ENCODE peak calls at places on chromosomes 16 and 17, in seven cellular contexts. One of them, this sample, is unnamed.

GRCh38 chr17:83185023-83186002 is 105.9 kb downstream of the METRNL start:
- DNase-seq in testis: peak
- DNase-seq in body of pancreas: no peak
- DNase-seq in uterus: no peak
- DNase-seq in transverse colon: no peak
- DNase-seq in stomach: no peak
- DNase-seq in spleen: no peak
- DNase-seq in this sample: no peak

GRCh38 chr16:7086842-7087616 is 245.6 kb upstream of the RBFOX1 start:
- DNase-seq in uterus: no peak
- DNase-seq in body of pancreas: peak
- DNase-seq in testis: peak
- DNase-seq in transverse colon: no peak
- DNase-seq in spleen: no peak
- DNase-seq in stomach: no peak
- DNase-seq in this sample: peak

GRCh38 chr17:2094891-2095535 is 40.1 kb downstream of the HIC1 start:
- DNase-seq in transverse colon: peak
- DNase-seq in uterus: peak
- DNase-seq in testis: peak
- DNase-seq in stomach: peak
- DNase-seq in spleen: peak
- DNase-seq in body of pancreas: peak
- DNase-seq in this sample: peak

GRCh38 chr17:38735161-38735997 is 5.2 kb downstream of the CISD3 start:
- DNase-seq in testis: peak
- DNase-seq in body of pancreas: peak
- DNase-seq in transverse colon: peak
- DNase-seq in stomach: peak
- DNase-seq in spleen: peak
- DNase-seq in uterus: peak
- DNase-seq in this sample: peak

GRCh38 chr17:29682054-29682453 is 59.3 kb upstream of the CORO6 start:
- DNase-seq in uterus: no peak
- DNase-seq in transverse colon: no peak
- DNase-seq in testis: no peak
- DNase-seq in body of pancreas: no peak
- DNase-seq in spleen: no peak
- DNase-seq in stomach: no peak
- DNase-seq in this sample: no peak

GRCh38 chr17:27560668-27561067 is 70.3 kb upstream of the LGALS9 start:
- DNase-seq in transverse colon: peak
- DNase-seq in testis: no peak
- DNase-seq in stomach: peak
- DNase-seq in uterus: peak
- DNase-seq in spleen: peak
- DNase-seq in body of pancreas: peak
- DNase-seq in this sample: no peak

GRCh38 chr17:58572846-58573245 is 58.4 kb upstream of the MTMR4 start:
- DNase-seq in testis: no peak
- DNase-seq in transverse colon: no peak
- DNase-seq in stomach: no peak
- DNase-seq in body of pancreas: no peak
- DNase-seq in spleen: no peak
- DNase-seq in uterus: no peak
- DNase-seq in this sample: no peak

GRCh38 chr16:62596101-62596500 is 559.9 kb upstream of the CDH8 start:
- DNase-seq in spleen: no peak
- DNase-seq in testis: no peak
- DNase-seq in stomach: no peak
- DNase-seq in uterus: no peak
- DNase-seq in body of pancreas: no peak
- DNase-seq in transverse colon: no peak
- DNase-seq in this sample: no peak

GRCh38 chr17:17557796-17558195 is 33.7 kb downstream of the PEMT start:
- DNase-seq in testis: no peak
- DNase-seq in spleen: no peak
- DNase-seq in stomach: peak
- DNase-seq in transverse colon: no peak
- DNase-seq in uterus: no peak
- DNase-seq in body of pancreas: peak
- DNase-seq in this sample: no peak

GRCh38 chr16:48539485-48540221 is 70.3 kb downstream of the N4BP1 start:
- DNase-seq in transverse colon: no peak
- DNase-seq in spleen: no peak
- DNase-seq in body of pancreas: no peak
- DNase-seq in stomach: no peak
- DNase-seq in uterus: no peak
- DNase-seq in testis: no peak
- DNase-seq in this sample: no peak

GRCh38 chr17:47719411-47720152 is 13.5 kb upstream of the TBX21 start:
- DNase-seq in stomach: no peak
- DNase-seq in transverse colon: no peak
- DNase-seq in body of pancreas: no peak
- DNase-seq in testis: no peak
- DNase-seq in uterus: no peak
- DNase-seq in spleen: no peak
- DNase-seq in this sample: no peak

GRCh38 chr17:81561494-81561885 is 9.3 kb upstream of the FAAP100 start:
- DNase-seq in stomach: no peak
- DNase-seq in transverse colon: no peak
- DNase-seq in spleen: no peak
- DNase-seq in uterus: no peak
- DNase-seq in body of pancreas: no peak
- DNase-seq in testis: no peak
- DNase-seq in this sample: no peak

GRCh38 chr16:4081577-4082021 is 34.6 kb downstream of the ADCY9 start:
- DNase-seq in stomach: no peak
- DNase-seq in body of pancreas: no peak
- DNase-seq in transverse colon: no peak
- DNase-seq in spleen: no peak
- DNase-seq in testis: no peak
- DNase-seq in uterus: no peak
- DNase-seq in this sample: no peak

GRCh38 chr17:17722081-17722905 is 41.0 kb downstream of the RAI1 start:
- DNase-seq in transverse colon: no peak
- DNase-seq in testis: no peak
- DNase-seq in stomach: no peak
- DNase-seq in body of pancreas: no peak
- DNase-seq in spleen: no peak
- DNase-seq in uterus: no peak
- DNase-seq in this sample: no peak

GRCh38 chr17:66353937-66354401 is 51.6 kb downstream of the PRKCA start:
- DNase-seq in testis: peak
- DNase-seq in stomach: no peak
- DNase-seq in transverse colon: no peak
- DNase-seq in spleen: no peak
- DNase-seq in uterus: no peak
- DNase-seq in body of pancreas: no peak
- DNase-seq in this sample: no peak

GRCh38 chr16:55046146-55046460 is 115.4 kb downstream of the IRX5 start:
- DNase-seq in transverse colon: no peak
- DNase-seq in uterus: no peak
- DNase-seq in body of pancreas: no peak
- DNase-seq in stomach: no peak
- DNase-seq in testis: no peak
- DNase-seq in spleen: no peak
- DNase-seq in this sample: no peak

GRCh38 chr17:9074106-9074505 is 52.8 kb downstream of the NTN1 start:
- DNase-seq in uterus: no peak
- DNase-seq in transverse colon: no peak
- DNase-seq in body of pancreas: no peak
- DNase-seq in spleen: no peak
- DNase-seq in stomach: no peak
- DNase-seq in testis: no peak
- DNase-seq in this sample: no peak

GRCh38 chr17:77466140-77466539 is 325.4 kb downstream of the SEC14L1 start:
- DNase-seq in spleen: peak
- DNase-seq in body of pancreas: no peak
- DNase-seq in transverse colon: no peak
- DNase-seq in stomach: no peak
- DNase-seq in testis: no peak
- DNase-seq in uterus: no peak
- DNase-seq in this sample: no peak

GRCh38 chr17:77468897-77469296 is 328.1 kb downstream of the SEC14L1 start:
- DNase-seq in stomach: no peak
- DNase-seq in uterus: no peak
- DNase-seq in spleen: no peak
- DNase-seq in body of pancreas: no peak
- DNase-seq in transverse colon: no peak
- DNase-seq in testis: no peak
- DNase-seq in this sample: no peak

GRCh38 chr17:77466596-77467223 is 325.9 kb downstream of the SEC14L1 start:
- DNase-seq in transverse colon: no peak
- DNase-seq in uterus: no peak
- DNase-seq in spleen: no peak
- DNase-seq in stomach: no peak
- DNase-seq in body of pancreas: no peak
- DNase-seq in testis: no peak
- DNase-seq in this sample: no peak

GRCh38 chr17:77465358-77466041 is 324.7 kb downstream of the SEC14L1 start:
- DNase-seq in transverse colon: peak
- DNase-seq in spleen: peak
- DNase-seq in body of pancreas: no peak
- DNase-seq in testis: peak
- DNase-seq in stomach: peak
- DNase-seq in uterus: no peak
- DNase-seq in this sample: no peak

GRCh38 chr17:77467513-77467912 is 326.7 kb downstream of the SEC14L1 start:
- DNase-seq in spleen: no peak
- DNase-seq in uterus: no peak
- DNase-seq in stomach: no peak
- DNase-seq in transverse colon: no peak
- DNase-seq in body of pancreas: no peak
- DNase-seq in testis: no peak
- DNase-seq in this sample: no peak
- H3K27ac ChIP-seq in spleen: peak
- H3K27ac ChIP-seq in uterus: peak
- H3K27ac ChIP-seq in stomach: peak
- H3K27ac ChIP-seq in transverse colon: no peak
- H3K27ac ChIP-seq in body of pancreas: no peak
- H3K27ac ChIP-seq in testis: peak
- H3K27ac ChIP-seq in this sample: peak

GRCh38 chr16:84726079-84726669 is 26.4 kb downstream of the USP10 start:
- DNase-seq in transverse colon: peak
- DNase-seq in body of pancreas: peak
- DNase-seq in spleen: peak
- DNase-seq in testis: peak
- DNase-seq in uterus: peak
- DNase-seq in stomach: peak
- DNase-seq in this sample: peak
- H3K4me3 ChIP-seq in transverse colon: no peak
- H3K4me3 ChIP-seq in body of pancreas: no peak
- H3K4me3 ChIP-seq in spleen: no peak
- H3K4me3 ChIP-seq in testis: no peak
- H3K4me3 ChIP-seq in uterus: no peak
- H3K4me3 ChIP-seq in stomach: peak
- H3K4me3 ChIP-seq in this sample: no peak

DNA sequence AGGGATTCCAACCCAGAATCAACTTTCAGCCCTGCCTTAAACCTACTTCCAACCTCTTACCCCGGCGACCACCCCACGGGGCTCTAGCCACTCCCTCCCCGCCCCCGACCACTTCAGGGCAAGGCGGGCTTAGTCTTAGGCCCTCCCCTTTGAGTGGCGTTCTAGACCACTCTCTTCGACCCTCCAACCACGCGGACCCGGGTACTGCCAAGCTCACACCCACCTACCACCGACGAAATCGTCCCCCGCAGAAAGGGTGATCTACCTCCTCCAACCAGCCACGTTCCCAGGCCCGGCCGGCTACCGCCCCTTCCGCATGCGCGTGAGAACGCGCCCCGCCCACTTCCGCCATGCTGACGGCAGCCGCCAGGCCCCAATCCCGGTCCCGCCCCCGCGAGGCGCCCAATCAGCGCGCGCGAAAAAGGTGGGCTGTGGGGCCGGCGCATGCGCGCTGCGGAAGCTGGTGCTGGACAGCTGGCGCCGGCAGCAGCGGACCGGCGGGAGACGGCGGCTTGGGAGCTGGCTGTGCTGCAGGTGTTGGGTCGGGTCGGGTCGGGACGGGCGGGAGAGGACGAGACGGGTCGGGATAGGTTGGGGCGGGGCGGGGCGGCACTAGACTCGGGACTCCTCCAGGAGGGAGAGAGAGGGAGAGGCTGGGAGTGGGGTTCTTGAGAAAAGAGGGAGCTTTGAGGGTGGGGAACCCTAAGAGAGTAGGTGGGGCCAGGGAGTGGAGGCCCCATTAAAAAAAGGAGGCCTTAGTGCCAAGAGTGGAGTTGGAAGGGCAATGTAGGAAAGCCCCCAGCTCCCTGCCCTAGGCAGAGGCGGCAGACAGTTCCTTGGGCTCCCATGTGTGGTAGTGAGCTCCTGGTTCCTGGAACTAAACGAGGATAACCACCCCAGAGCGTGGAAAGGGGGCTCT is at the start of gene NAT9:
- DNase-seq in spleen: peak
- DNase-seq in testis: peak
- DNase-seq in stomach: peak
- DNase-seq in body of pancreas: peak
- DNase-seq in transverse colon: peak
- DNase-seq in uterus: peak
- DNase-seq in this sample: peak
- TF ChIP-seq POLR2A in spleen: peak
- TF ChIP-seq POLR2A in testis: no peak
- TF ChIP-seq POLR2A in stomach: no peak
- TF ChIP-seq POLR2A in body of pancreas: peak
- TF ChIP-seq POLR2A in transverse colon: peak
- TF ChIP-seq POLR2A in uterus: peak
- TF ChIP-seq POLR2A in this sample: peak

GRCh38 chr16:85798283-85798776 is 1.0 kb downstream of the EMC8 start:
- DNase-seq in testis: no peak
- DNase-seq in stomach: no peak
- DNase-seq in transverse colon: no peak
- DNase-seq in uterus: no peak
- DNase-seq in body of pancreas: no peak
- DNase-seq in spleen: no peak
- DNase-seq in this sample: no peak
- H3K27ac ChIP-seq in testis: no peak
- H3K27ac ChIP-seq in stomach: no peak
- H3K27ac ChIP-seq in transverse colon: peak
- H3K27ac ChIP-seq in uterus: no peak
- H3K27ac ChIP-seq in body of pancreas: no peak
- H3K27ac ChIP-seq in spleen: peak
- H3K27ac ChIP-seq in this sample: no peak